ENCODE peak calls at places on chromosomes 3 and 15, in ten cellular contexts. S is T-helper 1 cell; M is epithelial cell of proximal tubule; A is hippocampal formation; P is memory B cell; Y is activated T-helper 1 cell treated with anti-CD3 and anti-CD28 coated beads, Interleukin-2, amount 50 U/mL, for 16 hours; G is GM12892; W is cerebellar nuclear complex; F is heart left ventricle; U is B cell. L is an unnamed sample.

GRCh38 chr15:59879506-59879905 is 124.6 kb upstream of the FOXB1 start:
- DNase-seq in S (no peak), A (no peak), G (no peak), W (no peak), U (no peak), F (no peak), P (no peak), Y (no peak), M (peak), L (no peak)

GRCh38 chr15:33194237-33194636 is 277 bp downstream of the FMN1 start:
- DNase-seq in P (no peak), W (no peak), F (no peak), U (no peak), M (no peak), S (no peak), G (no peak), Y (no peak), A (no peak), L (no peak)

GRCh38 chr3:36729204-36730056 is 34.9 kb downstream of the DCLK3 start:
- DNase-seq in P (peak), G (no peak), Y (no peak), F (no peak), S (no peak), A (no peak), W (no peak), U (peak), M (peak), L (no peak)

GRCh38 chr3:72006631-72007556 is 221.9 kb upstream of the PROK2 start:
- DNase-seq in W (no peak), F (no peak), U (no peak), M (no peak), G (no peak), A (no peak), S (no peak), P (no peak), Y (no peak), L (no peak)

GRCh38 chr15:56732135-56732880 is 1.0 kb downstream of the ZNF280D start:
- DNase-seq in A (no peak), F (no peak), S (no peak), G (no peak), M (peak), P (no peak), W (no peak), Y (no peak), U (peak), L (no peak)

GRCh38 chr3:126476166-126476975 is 680 bp upstream of the ZXDC start:
- DNase-seq in G (no peak), F (no peak), S (peak), A (no peak), P (no peak), U (no peak), W (no peak), Y (no peak), M (no peak), L (no peak)

GRCh38 chr15:31239409-31239808 is 87.2 kb upstream of the KLF13 start:
- DNase-seq in A (no peak), M (no peak), F (no peak), Y (no peak), G (no peak), S (no peak), P (no peak), U (no peak), W (no peak), L (no peak)

GRCh38 chr3:34683851-34684250 is 885.4 kb downstream of the PDCD6IP start:
- DNase-seq in A (peak), F (peak), Y (no peak), W (no peak), P (peak), S (no peak), G (no peak), U (peak), M (no peak), L (no peak)

GRCh38 chr3:112811150-112811884 is 35.3 kb downstream of the CD200R1L start:
- DNase-seq in F (peak), A (no peak), W (no peak), M (no peak), U (no peak), Y (no peak), P (no peak), G (no peak), S (no peak), L (no peak)

L was measured in activated T-helper 2 cell treated with anti-CD3 and anti-CD28 coated beads, Interferon-gamma antibody, Interleukin-2, Interleukin-4, amounts not matched to agents 10 μg/mL and 5 μg/mL and 100 μg/mL, durations not matched to agents 14 hours and 24 hours and 36 hours.